ENCODE peak calls at places on chromosomes 11 and 22, in five cellular contexts. One of them, this sample, is unnamed.
A peak's percentile ranks its signal among the peaks of the same experiment; 100 is the strongest.

GRCh38 chr22:27488456-27489224 is 312.9 kb downstream of the MN1 start:
- DNase-seq in HCT116: no peak
- DNase-seq in K562: no peak
- DNase-seq in HepG2: peak; percentile 23
- DNase-seq in H1: no peak
- DNase-seq in this sample: peak; percentile 61

GRCh38 chr11:802693-803466 is 2.2 kb downstream of the PIDD1 start:
- DNase-seq in HepG2: no peak
- DNase-seq in H1: no peak
- DNase-seq in K562: no peak
- DNase-seq in HCT116: no peak
- DNase-seq in this sample: no peak

GRCh38 chr11:127074151-127074761 is 73.7 kb upstream of the KIRREL3 start:
- DNase-seq in K562: peak; percentile 15
- DNase-seq in H1: peak; percentile 21
- DNase-seq in HCT116: no peak
- DNase-seq in HepG2: peak; percentile 38
- DNase-seq in this sample: peak; percentile 56

GRCh38 chr22:26561756-26562417 is 28.0 kb downstream of the TPST2 start:
- DNase-seq in K562: no peak
- DNase-seq in H1: no peak
- DNase-seq in HepG2: no peak
- DNase-seq in HCT116: no peak
- DNase-seq in this sample: peak; percentile 22

GRCh38 chr11:2249191-2249916 is 21.0 kb downstream of the ASCL2 start:
- DNase-seq in H1: no peak
- DNase-seq in K562: no peak
- DNase-seq in HCT116: no peak
- DNase-seq in HepG2: no peak
- DNase-seq in this sample: no peak

GRCh38 chr22:49763138-49763537 is 64.5 kb downstream of the BRD1 start:
- DNase-seq in HepG2: no peak
- DNase-seq in HCT116: no peak
- DNase-seq in K562: no peak
- DNase-seq in H1: no peak
- DNase-seq in this sample: no peak

GRCh38 chr11:76782526-76783293 is 446 bp upstream of the TSKU start:
- DNase-seq in H1: peak; percentile 65
- DNase-seq in K562: peak; percentile 93
- DNase-seq in HCT116: peak; percentile 79
- DNase-seq in HepG2: peak; percentile 82
- DNase-seq in this sample: peak; percentile 80

GRCh38 chr11:59680287-59681154 is 11.7 kb upstream of the PATL1 start:
- DNase-seq in H1: peak; percentile 59
- DNase-seq in HepG2: peak; percentile 73
- DNase-seq in HCT116: peak; percentile 77
- DNase-seq in K562: peak; percentile 60
- DNase-seq in this sample: peak; percentile 90

GRCh38 chr22:19472233-19472632 is 6.8 kb downstream of the UFD1 start:
- DNase-seq in HCT116: no peak
- DNase-seq in K562: no peak
- DNase-seq in H1: no peak
- DNase-seq in HepG2: no peak
- DNase-seq in this sample: no peak

GRCh38 chr11:61792310-61793083 is at the start of the genes FEN1 and TMEM258:
- DNase-seq in H1: peak; percentile 80
- DNase-seq in HepG2: peak; percentile 91
- DNase-seq in K562: peak; percentile 90
- DNase-seq in HCT116: peak; percentile 88
- DNase-seq in this sample: peak; percentile 95

GRCh38 chr11:109864161-109864661 is 229.0 kb upstream of the ZC3H12C start:
- DNase-seq in HepG2: no peak
- DNase-seq in HCT116: peak; percentile 75
- DNase-seq in K562: no peak
- DNase-seq in H1: no peak
- DNase-seq in this sample: no peak

GRCh38 chr11:103863497-103863896 is 172.9 kb upstream of the DDI1 start:
- DNase-seq in K562: no peak
- DNase-seq in H1: no peak
- DNase-seq in HepG2: no peak
- DNase-seq in HCT116: no peak
- DNase-seq in this sample: no peak

DNA sequence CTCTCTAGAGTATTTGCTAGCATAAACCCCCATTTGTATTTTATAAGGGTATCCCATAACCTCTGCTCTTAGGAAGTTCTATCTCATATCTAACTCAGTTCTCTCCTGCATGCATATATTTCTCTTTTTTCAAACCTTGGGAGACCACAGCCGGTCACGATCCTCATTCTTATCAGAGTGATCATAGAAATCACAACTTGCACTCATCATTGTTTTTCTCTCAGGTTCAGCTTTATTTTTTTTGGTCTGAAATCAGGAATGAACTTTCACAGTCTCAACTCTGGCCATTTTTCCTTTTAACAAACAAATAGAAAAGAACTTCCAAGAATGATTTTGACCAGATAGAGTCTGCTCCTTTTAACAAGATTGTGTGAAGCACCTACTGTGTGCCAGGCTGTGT is 98.6 kb upstream of the BLID start:
- DNase-seq in K562: no peak
- DNase-seq in HCT116: no peak
- DNase-seq in HepG2: no peak
- DNase-seq in H1: no peak
- DNase-seq in this sample: no peak
- TF ChIP-seq JUND in K562: no peak
- TF ChIP-seq JUND in HCT116: no peak
- TF ChIP-seq JUND in HepG2: no peak
- TF ChIP-seq JUND in H1: no peak
- TF ChIP-seq JUND in this sample: no peak

GRCh38 chr22:38026130-38027111 is 30.8 kb upstream of the PICK1 start:
- DNase-seq in HCT116: no peak
- DNase-seq in H1: no peak
- DNase-seq in K562: no peak
- DNase-seq in HepG2: no peak
- DNase-seq in this sample: no peak
- TF ChIP-seq JUND in HCT116: no peak
- TF ChIP-seq JUND in H1: no peak
- TF ChIP-seq JUND in K562: no peak
- TF ChIP-seq JUND in HepG2: no peak
- TF ChIP-seq JUND in this sample: no peak

DNA sequence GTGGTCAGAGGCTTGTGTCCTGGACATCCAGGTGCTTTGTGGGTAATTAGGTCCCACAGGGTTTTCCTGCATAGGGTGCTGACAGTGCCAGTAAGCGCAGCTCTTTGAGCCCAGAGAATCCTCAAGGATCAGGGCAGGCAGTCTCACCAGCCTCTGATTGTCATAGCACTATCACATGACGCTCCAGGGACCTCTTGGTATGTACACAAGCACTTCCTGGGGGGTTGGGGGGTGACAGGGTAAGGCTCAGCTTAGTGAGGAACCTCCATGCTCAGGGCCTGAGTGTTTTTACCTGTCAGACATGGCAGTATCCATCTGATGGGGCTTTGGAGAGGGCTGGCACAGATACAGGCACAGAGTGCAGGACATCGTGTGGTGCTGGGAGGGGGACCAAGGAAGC is 27.9 kb upstream of the SUSD2 start:
- DNase-seq in HepG2: no peak
- DNase-seq in HCT116: no peak
- DNase-seq in H1: no peak
- DNase-seq in K562: no peak
- DNase-seq in this sample: no peak
- TF ChIP-seq JUND in HepG2: no peak
- TF ChIP-seq JUND in HCT116: no peak
- TF ChIP-seq JUND in H1: no peak
- TF ChIP-seq JUND in K562: no peak
- TF ChIP-seq JUND in this sample: no peak

GRCh38 chr11:128757235-128757711 is 63.4 kb downstream of the FLI1 start:
- DNase-seq in H1: no peak
- DNase-seq in HCT116: peak; percentile 3
- DNase-seq in HepG2: no peak
- DNase-seq in K562: peak; percentile 23
- DNase-seq in this sample: no peak
- TF ChIP-seq JUND in H1: peak; percentile 96
- TF ChIP-seq JUND in HCT116: no peak
- TF ChIP-seq JUND in HepG2: no peak
- TF ChIP-seq JUND in K562: peak; percentile 74
- TF ChIP-seq JUND in this sample: no peak

This sample was measured in T47D.